ENCODE peak calls at places on chromosomes 13 and 19, in six cellular contexts. S, H, Z, P, Y and X are unnamed samples.

GRCh38 chr13:50979187-50979586 is 69.6 kb downstream of the RNASEH2B start:
- DNase-seq in S (no peak), Y (no peak), Z (no peak), P (no peak), H (no peak), X (no peak)

GRCh38 chr13:39415403-39415802 is 187.6 kb downstream of the LHFPL6 start:
- DNase-seq in S (peak), Y (no peak), H (peak), P (no peak), Z (no peak), X (no peak)

GRCh38 chr13:51605698-51606097 is 21.4 kb downstream of the WDFY2 start:
- DNase-seq in S (no peak), Z (no peak), Y (no peak), P (no peak), H (no peak), X (no peak)

GRCh38 chr19:58021541-58022282 is 12.1 kb upstream of the ZSCAN1 start:
- DNase-seq in Y (no peak), P (no peak), H (peak), S (peak), Z (peak), X (peak)

GRCh38 chr19:33100894-33101644 is 20.1 kb downstream of the GPATCH1 start:
- DNase-seq in Z (no peak), S (peak), P (no peak), H (no peak), Y (no peak), X (no peak)

GRCh38 chr19:46880440-46880839 is 19.6 kb downstream of the ARHGAP35 start:
- DNase-seq in H (no peak), S (no peak), Z (no peak), Y (no peak), P (no peak), X (no peak)

GRCh38 chr13:107441279-107441678 is 774.1 kb downstream of the LIG4 start:
- DNase-seq in Y (no peak), Z (no peak), S (peak), P (peak), H (no peak), X (no peak)

GRCh38 chr13:27981006-27981708 is 7.3 kb downstream of the URAD start:
- DNase-seq in Z (no peak), S (no peak), H (no peak), Y (no peak), P (no peak), X (no peak)

GRCh38 chr13:79782541-79783216 is 301.7 kb downstream of the NDFIP2 start:
- DNase-seq in Y (no peak), S (peak), H (peak), Z (no peak), P (peak), X (no peak)

GRCh38 chr19:57825501-57825900 is 4.6 kb upstream of the ZNF587B start:
- DNase-seq in S (no peak), H (no peak), Y (no peak), Z (no peak), P (no peak), X (no peak)

GRCh38 chr19:55169136-55169535 is 2.7 kb upstream of the DNAAF3 start:
- DNase-seq in P (no peak), Z (no peak), H (no peak), S (no peak), Y (no peak), X (no peak)

GRCh38 chr13:111346281-111346680 is 25.8 kb downstream of the TEX29 start:
- DNase-seq in H (no peak), Y (no peak), P (no peak), Z (no peak), S (no peak), X (no peak)

GRCh38 chr19:49468746-49469447 is 5.1 kb upstream of the FLT3LG start:
- DNase-seq in Z (peak), S (peak), H (no peak), P (no peak), Y (peak), X (peak)

GRCh38 chr13:30108913-30109237 is 198.5 kb downstream of the KATNAL1 start:
- DNase-seq in H (no peak), Y (no peak), P (no peak), S (peak), Z (no peak), X (no peak)

GRCh38 chr19:33359581-33359980 is 13.9 kb upstream of the CEBPG start:
- DNase-seq in Y (no peak), P (no peak), Z (no peak), H (no peak), S (no peak), X (no peak)

GRCh38 chr19:1672038-1672768 is 19.8 kb upstream of the TCF3 start:
- DNase-seq in H (peak), Y (no peak), P (no peak), Z (peak), S (peak), X (peak)